ENCODE peak calls at places on chromosomes 12 and 14, in ten cellular contexts. V is small intestine; K is AG04450; A is uterus; I is HCT116; P is fibroblast of lung; L is CD4-positive, CD25-positive, alpha-beta regulatory T cell; W is transverse colon; U is adrenal gland; O is GM12865. R is an unnamed sample.

GRCh38 chr14:99670361-99671229 is 13.5 kb upstream of the CYP46A1 start:
- DNase-seq in V (no peak), U (no peak), L (no peak), P (no peak), K (no peak), W (no peak), I (no peak), O (no peak), A (no peak), R (no peak)

GRCh38 chr14:39467889-39468524 is 35.8 kb upstream of the FBXO33 start:
- DNase-seq in P (peak; percentile 32), L (no peak), U (no peak), W (no peak), I (peak; percentile 55), K (no peak), A (no peak), V (no peak), O (peak; percentile 82), R (no peak)

GRCh38 chr12:65300679-65301349 is 22.3 kb downstream of the MSRB3 start:
- DNase-seq in V (peak; percentile 29), W (no peak), P (peak; percentile 24), I (peak; percentile 54), A (no peak), L (no peak), K (no peak), U (no peak), O (peak; percentile 11), R (no peak)

GRCh38 chr12:57410534-57410933 is 20.3 kb downstream of the R3HDM2 start:
- DNase-seq in V (no peak), A (no peak), W (no peak), L (no peak), O (no peak), P (no peak), U (no peak), I (no peak), K (no peak), R (no peak)

GRCh38 chr12:48109424-48109823 is 3.5 kb upstream of the SENP1 start:
- DNase-seq in U (no peak), A (no peak), K (no peak), W (no peak), V (no peak), P (no peak), L (no peak), O (no peak), I (no peak), R (no peak)

GRCh38 chr14:32593290-32593942 is 264.3 kb downstream of the AKAP6 start:
- DNase-seq in K (peak; percentile 21), O (no peak), V (no peak), P (peak; percentile 33), W (no peak), L (no peak), I (no peak), A (no peak), U (no peak), R (peak; percentile 74)

GRCh38 chr14:65291561-65291960 is 121.0 kb upstream of the FUT8 start:
- DNase-seq in V (no peak), U (no peak), I (no peak), O (no peak), L (no peak), K (no peak), A (no peak), W (no peak), P (no peak), R (no peak)

GRCh38 chr12:51345681-51346080 is 798 bp downstream of the CELA1 start:
- DNase-seq in L (no peak), W (no peak), U (no peak), P (no peak), K (no peak), I (no peak), A (no peak), V (no peak), O (no peak), R (no peak)

GRCh38 chr14:78798757-78799156 is 628.6 kb downstream of the NRXN3 start:
- DNase-seq in U (no peak), P (no peak), L (no peak), V (no peak), A (no peak), W (no peak), I (no peak), K (no peak), O (no peak), R (no peak)

GRCh38 chr14:85191986-85192385 is 338.0 kb upstream of the FLRT2 start:
- DNase-seq in P (no peak), K (no peak), L (no peak), A (no peak), O (no peak), U (peak; percentile 41), V (no peak), I (no peak), W (no peak), R (no peak)

GRCh38 chr12:115024531-115024930 is 340.6 kb upstream of the TBX3 start:
- DNase-seq in I (no peak), A (no peak), O (no peak), K (no peak), U (no peak), W (no peak), P (no peak), L (no peak), V (no peak), R (no peak)

GRCh38 chr12:115023279-115023678 is 339.3 kb upstream of the TBX3 start:
- DNase-seq in V (no peak), W (no peak), I (no peak), P (peak; percentile 77), U (peak; percentile 34), K (peak; percentile 32), L (no peak), A (no peak), O (no peak), R (peak; percentile 25)

GRCh38 chr12:115020091-115020490 is 336.1 kb upstream of the TBX3 start:
- DNase-seq in W (no peak), A (no peak), U (no peak), P (no peak), V (no peak), I (no peak), L (no peak), O (no peak), K (no peak), R (no peak)

DNA sequence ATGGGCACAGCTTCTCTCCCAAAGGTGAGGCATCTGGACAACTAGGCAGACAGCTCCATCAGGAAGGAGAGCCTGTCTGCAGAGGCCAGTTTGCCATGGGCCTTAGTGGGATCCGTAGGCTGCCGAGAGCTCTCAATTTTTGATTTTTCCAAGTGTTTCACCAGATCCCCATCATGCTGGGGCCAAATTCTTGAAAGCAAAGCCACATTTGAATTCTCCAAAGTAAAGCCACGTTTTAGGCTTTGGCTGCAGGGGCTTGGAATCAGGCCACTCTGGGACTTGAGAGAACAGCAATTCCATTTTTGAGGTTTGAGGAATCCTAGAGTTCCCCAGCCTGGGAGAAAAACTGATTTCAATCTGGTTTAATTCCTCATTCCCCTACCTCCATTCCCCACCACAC is 339.9 kb upstream of the TBX3 start:
- DNase-seq in A (no peak), O (no peak), I (no peak), P (no peak), U (no peak), V (no peak), K (no peak), W (no peak), L (no peak), R (no peak)
- H3K4me3 ChIP-seq in A (no peak overlapping the region), O (no peak overlapping the region), I (no peak overlapping the region), P (no peak overlapping the region), U (no peak overlapping the region), V (no peak overlapping the region), K (no peak overlapping the region), W (no peak overlapping the region), L (no peak overlapping the region), R (no peak overlapping the region)

DNA sequence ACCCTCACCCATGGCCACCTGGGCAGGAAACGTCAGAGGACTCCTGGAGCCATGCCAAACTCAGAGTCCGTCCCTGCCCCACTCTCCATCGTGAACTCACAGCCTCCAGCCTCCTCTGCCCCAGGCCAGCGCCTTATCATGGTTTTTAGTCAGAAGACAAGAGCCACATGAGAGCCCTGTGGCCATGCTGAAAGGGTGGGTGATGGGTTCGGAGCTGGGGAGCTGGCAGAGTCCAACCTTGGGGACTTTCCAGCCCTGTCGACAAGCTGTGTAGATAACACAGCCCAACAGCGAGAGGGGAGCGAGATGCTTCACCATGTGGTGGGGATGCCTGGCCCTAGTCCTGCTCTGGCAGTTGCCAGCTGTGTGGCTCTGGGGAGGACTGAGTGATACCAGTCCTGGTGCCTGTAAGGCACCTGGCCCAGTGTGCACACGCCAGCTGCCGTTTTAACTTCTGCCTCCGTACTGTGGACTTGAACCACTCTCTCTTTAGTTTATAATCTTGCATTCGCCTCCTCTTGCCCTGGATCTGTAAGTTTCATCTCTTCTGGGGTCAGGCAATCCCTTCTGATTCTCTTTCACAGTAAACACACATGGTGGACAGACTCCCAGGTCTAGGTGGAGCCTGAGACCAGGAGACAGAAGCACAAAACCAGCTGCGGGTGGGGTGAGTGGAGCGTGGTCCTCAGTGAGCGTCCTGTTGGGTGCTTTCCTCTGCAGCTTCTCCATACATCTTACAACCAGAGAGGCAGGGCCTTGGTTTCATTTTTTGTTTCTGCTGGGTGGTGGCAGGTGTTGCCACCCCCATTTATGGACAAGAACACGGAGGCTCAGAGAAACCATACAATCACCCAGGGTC is 55.3 kb downstream of the RIN3 start:
- DNase-seq in V (no peak), U (peak; percentile 63), L (peak; percentile 34), I (no peak), K (no peak), W (no peak), O (peak; percentile 91), P (no peak), A (no peak), R (no peak)
- H3K4me3 ChIP-seq in V (no peak overlapping the region), U (no peak overlapping the region), L (peak overlapping the region; percentile 29), I (no peak overlapping the region), K (no peak overlapping the region), W (no peak overlapping the region), O (peak overlapping the region; percentile 44), P (no peak overlapping the region), A (no peak overlapping the region), R (no peak overlapping the region)

DNA sequence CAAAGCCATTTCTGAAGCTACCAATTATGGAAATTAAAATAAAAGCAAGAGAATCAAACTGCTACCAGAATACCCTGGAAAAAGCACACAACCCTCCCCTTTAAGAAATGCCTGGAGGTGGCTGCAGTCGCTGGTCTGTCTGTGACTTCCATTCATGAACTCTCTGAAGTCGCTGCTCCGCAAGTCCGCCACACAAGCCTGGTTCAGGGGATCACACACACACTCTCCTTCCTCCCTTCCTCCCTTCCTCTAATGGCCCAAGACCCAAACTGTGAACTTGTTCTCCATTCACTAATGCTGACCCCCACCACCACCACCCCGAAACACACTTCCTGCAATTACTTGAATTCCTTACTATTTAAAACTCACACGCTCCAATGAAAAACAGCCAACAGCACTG is 974 bp upstream of the LMO3 start:
- DNase-seq in U (no peak), I (no peak), O (no peak), A (peak; percentile 31), K (no peak), W (no peak), V (no peak), P (no peak), L (no peak), R (no peak)
- H3K4me3 ChIP-seq in U (no peak overlapping the region), I (no peak overlapping the region), O (peak overlapping the region; percentile 47), A (peak overlapping the region; percentile 49), K (no peak overlapping the region), W (peak overlapping the region; percentile 33), V (no peak overlapping the region), P (no peak overlapping the region), L (no peak overlapping the region), R (peak overlapping the region; percentile 48)

DNA sequence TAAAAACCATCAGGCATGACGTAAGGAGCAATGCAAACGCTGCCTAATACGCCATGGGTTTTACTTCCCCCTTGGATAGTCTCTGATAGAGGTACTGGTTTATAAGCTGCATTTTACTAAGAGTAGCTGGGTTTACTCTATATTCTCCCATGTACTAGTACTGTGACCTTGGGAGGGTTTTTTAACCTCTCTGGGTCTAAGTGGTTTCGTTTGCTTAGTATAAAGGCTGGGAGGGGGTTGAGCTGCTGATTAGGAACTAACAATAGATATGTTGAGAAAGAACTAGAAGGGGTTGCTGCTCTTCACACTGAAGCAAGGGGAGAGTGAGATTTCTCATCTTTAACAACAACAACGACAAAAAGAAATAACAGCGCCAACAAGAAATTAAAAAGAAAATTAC is 66.7 kb upstream of the SLCO1C1 start:
- DNase-seq in L (no peak), I (no peak), U (no peak), A (no peak), W (no peak), P (no peak), K (no peak), O (no peak), V (no peak), R (no peak)
- H3K4me3 ChIP-seq in L (no peak overlapping the region), I (no peak overlapping the region), U (no peak overlapping the region), A (no peak overlapping the region), W (no peak overlapping the region), P (no peak overlapping the region), K (no peak overlapping the region), O (no peak overlapping the region), V (no peak overlapping the region), R (no peak overlapping the region)

R was measured in skeletal muscle cell.